ENCODE peak calls at places on chromosomes 3 and 15, in five cellular contexts. T, U, N, E and Q are unnamed samples.

GRCh38 chr3:186997061-186998054 is 67.0 kb downstream of the ST6GAL1 start:
- DNase-seq in T (no peak), U (no peak), N (no peak), E (peak; percentile 73), Q (no peak)

GRCh38 chr3:74575857-74576256 is 38.6 kb downstream of the CNTN3 start:
- DNase-seq in T (no peak), U (no peak), N (no peak), E (no peak), Q (no peak)

GRCh38 chr3:33315826-33316225 is 38.6 kb downstream of the FBXL2 start:
- DNase-seq in T (no peak), U (no peak), N (no peak), E (no peak), Q (peak; percentile 49)

GRCh38 chr3:15595955-15596354 is 5.4 kb downstream of the HACL1 start:
- DNase-seq in T (no peak), U (no peak), N (no peak), E (no peak), Q (no peak)

GRCh38 chr15:71349336-71349735 is 234.1 kb downstream of the THSD4 start:
- DNase-seq in T (no peak), U (no peak), N (no peak), E (no peak), Q (no peak)

GRCh38 chr15:41607033-41607432 is 48.0 kb downstream of the TYRO3 start:
- DNase-seq in T (no peak), U (no peak), N (no peak), E (no peak), Q (peak; percentile 67)

GRCh38 chr3:131393056-131393455 is 11.5 kb downstream of the NUDT16 start:
- DNase-seq in T (no peak), U (no peak), N (no peak), E (no peak), Q (peak; percentile 49)

GRCh38 chr3:100263583-100263982 is 2.8 kb downstream of the TBC1D23 start:
- DNase-seq in T (no peak), U (no peak), N (no peak), E (no peak), Q (peak; percentile 37)

GRCh38 chr3:149809694-149810093 is 3.3 kb upstream of the RNF13 start:
- DNase-seq in T (no peak), U (no peak), N (no peak), E (no peak), Q (no peak)

GRCh38 chr3:161423911-161424522 is 52.7 kb upstream of the SPTSSB start:
- DNase-seq in T (no peak), U (no peak), N (no peak), E (peak; percentile 38), Q (peak; percentile 80)

GRCh38 chr3:5811051-5811450 is 623.5 kb downstream of the EDEM1 start:
- DNase-seq in T (no peak), U (no peak), N (no peak), E (no peak), Q (no peak)

DNA sequence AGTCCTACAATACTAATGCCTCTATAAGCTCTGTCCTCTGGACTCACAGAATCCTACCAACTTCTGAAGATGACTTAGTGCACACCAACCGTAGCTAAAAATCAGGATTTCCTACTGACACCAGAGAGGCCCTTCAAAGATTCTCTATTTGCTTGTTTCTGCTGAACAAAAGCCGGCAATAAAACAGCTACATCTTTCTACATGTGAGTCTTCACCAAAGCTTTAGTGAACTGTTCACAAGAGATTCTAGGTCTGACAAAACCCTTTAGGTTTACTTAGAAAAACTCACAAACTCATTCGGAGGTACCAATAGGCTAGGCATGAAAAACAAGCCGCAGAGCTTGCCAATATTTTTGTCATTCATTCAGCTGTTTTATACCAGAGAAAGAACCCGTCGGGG is 7.0 kb downstream of the SATB1 start:
- DNase-seq in T (no peak), U (no peak), N (no peak), E (no peak), Q (no peak)
- H3K4me3 ChIP-seq in T (no peak overlapping the region), U (no peak overlapping the region), N (peak overlapping the region; percentile 7), E (no peak overlapping the region), Q (no peak overlapping the region)

DNA sequence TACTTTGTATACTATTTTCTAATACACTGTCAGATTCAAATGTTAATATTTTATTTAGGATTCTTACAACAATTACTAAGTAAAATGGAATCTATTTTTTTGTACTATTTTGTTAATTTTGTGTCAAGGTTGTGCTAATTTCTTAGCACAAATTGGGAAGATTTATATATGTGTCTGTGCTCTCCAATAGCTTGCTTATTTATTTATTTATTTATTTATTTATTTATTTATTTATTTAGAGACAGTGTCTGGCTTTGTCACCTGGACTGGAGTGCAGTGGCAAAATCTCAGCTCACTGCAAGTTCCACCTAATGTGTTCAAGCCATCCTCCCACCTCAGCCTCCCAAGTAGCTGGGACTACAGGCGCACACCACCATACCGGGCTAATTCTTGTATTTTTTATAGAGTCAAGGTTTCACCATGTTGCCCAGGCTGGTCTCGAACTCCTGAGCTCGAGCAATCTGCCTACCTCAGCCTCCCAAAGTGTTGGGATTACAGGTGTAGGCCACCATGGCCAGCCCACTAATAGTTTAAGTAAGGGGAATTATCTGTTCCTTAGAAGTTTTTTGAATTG is 34.6 kb downstream of the CTXND1 start:
- DNase-seq in T (no peak), U (no peak), N (no peak), E (no peak), Q (no peak)
- H3K4me1 ChIP-seq in T (no peaks in the 10 kb centered on the region), U (peaks cover under 1% of the 10 kb centered on the region), N (no peaks in the 10 kb centered on the region), E (no peaks in the 10 kb centered on the region), Q (peaks cover 2% of the 10 kb centered on the region)

DNA sequence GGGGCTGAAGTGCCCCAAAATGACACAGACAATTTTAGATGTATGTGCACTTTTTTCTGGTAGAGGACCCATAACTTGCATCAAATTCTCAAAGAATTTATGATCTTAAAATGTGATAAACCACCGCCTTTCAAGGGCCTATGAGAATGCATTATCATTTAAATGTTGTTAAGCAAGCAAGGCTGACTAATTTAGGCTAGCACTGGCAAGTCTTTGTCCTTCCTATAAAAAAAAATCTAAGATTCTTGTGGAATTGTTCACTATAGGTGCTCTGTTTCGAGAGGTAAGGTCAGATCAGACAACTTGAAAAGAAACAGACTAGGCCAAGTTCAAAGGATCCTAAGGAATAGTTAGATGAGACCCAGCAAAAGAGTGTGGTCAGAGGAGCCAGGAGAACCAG is 128.9 kb upstream of the PHLDB2 start:
- DNase-seq in T (no peak), U (no peak), N (no peak), E (no peak), Q (no peak)
- H3K4me3 ChIP-seq in T (no peak overlapping the region), U (no peak overlapping the region), N (no peak overlapping the region), E (no peak overlapping the region), Q (no peak overlapping the region)

DNA sequence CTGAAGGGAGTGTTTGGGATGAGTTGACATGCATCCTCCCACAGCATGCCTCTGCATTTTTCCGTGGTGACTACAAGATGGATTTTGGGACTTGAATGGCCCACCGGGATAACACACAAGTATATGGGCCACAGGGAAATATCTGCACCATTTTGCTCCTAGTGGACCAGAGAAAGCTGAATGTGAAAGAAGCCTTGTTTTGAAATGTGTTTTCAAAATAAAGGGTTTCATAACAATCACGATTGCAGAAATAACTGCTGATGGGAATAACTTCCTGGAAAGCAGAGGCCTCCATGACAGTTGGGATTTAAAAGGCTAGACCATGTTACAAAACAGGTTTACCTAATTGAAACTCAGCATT is 77.5 kb upstream of the PRR23C start:
- DNase-seq in T (no peak), U (no peak), N (no peak), E (no peak), Q (peak; percentile 8)
- H3K4me1 ChIP-seq in T (no peaks in the 10 kb centered on the region), U (peaks cover 5% of the 10 kb centered on the region), N (no peaks in the 10 kb centered on the region), E (no peaks in the 10 kb centered on the region), Q (peaks cover 33% of the 10 kb centered on the region)